ENCODE peak calls at places on chromosomes 1 and 21, in eight cellular contexts. G is naive thymus-derived CD4-positive, alpha-beta T cell; D is smooth muscle cell of the brain vasculature; Y is activated CD4-positive, alpha-beta T cell treated with anti-CD3 and anti-CD28 coated beads, Interleukin-2, amount 50 U/mL, for 1 hour; V is activated naive CD4-positive, alpha-beta T cell treated with anti-CD3 and anti-CD28 coated beads, Interleukin-2, amount 10 ng/mL, durations not matched to agents 7 days and 5 days; U is amniotic stem cell; L is neuronal stem cell; C is H7. W is an unnamed sample.

GRCh38 chr1:19351858-19352257 is 39.7 kb downstream of the SLC66A1 start:
- DNase-seq in G (no peak), D (peak; percentile 52), Y (no peak), V (no peak), U (no peak), L (no peak), C (no peak), W (no peak)

GRCh38 chr1:41517039-41517438 is 32.6 kb upstream of the EDN2 start:
- DNase-seq in G (no peak), D (no peak), Y (no peak), V (no peak), U (no peak), L (no peak), C (no peak), W (no peak)

GRCh38 chr21:33949516-33950424 is 34.2 kb upstream of the ATP5PO start:
- DNase-seq in G (peak; percentile 58), D (no peak), Y (peak; percentile 39), V (peak; percentile 71), U (no peak), L (no peak), C (no peak), W (no peak)

GRCh38 chr1:116538527-116538926 is 32.3 kb downstream of the CD58 start:
- DNase-seq in G (no peak), D (no peak), Y (no peak), V (peak; percentile 49), U (no peak), L (no peak), C (no peak), W (no peak)

GRCh38 chr1:37159102-37159501 is 124.8 kb upstream of the GRIK3 start:
- DNase-seq in G (no peak), D (no peak), Y (no peak), V (no peak), U (no peak), L (no peak), C (no peak), W (no peak)

GRCh38 chr1:225254676-225255075 is 173.2 kb downstream of the LBR start:
- DNase-seq in G (no peak), D (no peak), Y (no peak), V (no peak), U (no peak), L (no peak), C (no peak), W (no peak)

GRCh38 chr1:165633624-165634023 is 2.6 kb downstream of the MGST3 start:
- DNase-seq in G (no peak), D (no peak), Y (no peak), V (no peak), U (peak; percentile 9), L (no peak), C (no peak), W (no peak)

GRCh38 chr1:56584910-56585528 is 5.7 kb upstream of the PLPP3 start:
- DNase-seq in G (no peak), D (no peak), Y (no peak), V (no peak), U (peak; percentile 40), L (peak; percentile 58), C (peak; percentile 34), W (peak; percentile 50)

GRCh38 chr1:98130406-98130805 is 209.6 kb upstream of the DPYD start:
- DNase-seq in G (no peak), D (no peak), Y (no peak), V (no peak), U (no peak), L (no peak), C (no peak), W (no peak)

GRCh38 chr1:218476385-218476784 is 131.2 kb downstream of the TGFB2 start:
- DNase-seq in G (no peak), D (no peak), Y (no peak), V (no peak), U (peak; percentile 57), L (no peak), C (no peak), W (no peak)

GRCh38 chr1:9960705-9961562 is 17.7 kb downstream of the NMNAT1 start:
- DNase-seq in G (no peak), D (no peak), Y (no peak), V (no peak), U (no peak), L (no peak), C (peak; percentile 81), W (no peak)

GRCh38 chr1:54220004-54220811 is 20.2 kb downstream of the MRPL37 start:
- DNase-seq in G (no peak), D (peak; percentile 24), Y (no peak), V (no peak), U (no peak), L (no peak), C (no peak), W (no peak)

GRCh38 chr1:15424146-15424667 is 14.0 kb upstream of the CTRC start:
- DNase-seq in G (no peak), D (no peak), Y (no peak), V (no peak), U (no peak), L (no peak), C (peak; percentile 52), W (peak; percentile 78)

GRCh38 chr1:1599919-1600860 is at the start of gene FNDC10:
- DNase-seq in G (no peak), D (no peak), Y (no peak), V (peak; percentile 38), U (no peak), L (no peak), C (peak; percentile 94), W (no peak)

GRCh38 chr1:20731057-20731991 is 1.2 kb downstream of the SH2D5 start:
- DNase-seq in G (no peak), D (no peak), Y (no peak), V (no peak), U (no peak), L (no peak), C (no peak), W (no peak)

GRCh38 chr1:167708940-167709389 is 12.8 kb upstream of the MPZL1 start:
- DNase-seq in G (no peak), D (no peak), Y (no peak), V (no peak), U (no peak), L (no peak), C (no peak), W (no peak)

GRCh38 chr1:52955129-52955970 is 28.3 kb downstream of the SCP2 start:
- DNase-seq in G (no peak), D (peak; percentile 26), Y (no peak), V (no peak), U (peak; percentile 43), L (no peak), C (no peak), W (peak; percentile 12)

GRCh38 chr1:231315887-231316286 is 21.8 kb downstream of the EXOC8 start:
- DNase-seq in G (no peak), D (no peak), Y (peak; percentile 30), V (peak; percentile 66), U (no peak), L (peak; percentile 12), C (peak; percentile 80), W (peak; percentile 10)

GRCh38 chr1:179166663-179167417 is 62.6 kb downstream of the ABL2 start:
- DNase-seq in G (no peak), D (no peak), Y (no peak), V (no peak), U (no peak), L (no peak), C (no peak), W (no peak)

GRCh38 chr1:37721565-37721964 is 29.2 kb downstream of the CDCA8 start:
- DNase-seq in G (no peak), D (no peak), Y (no peak), V (no peak), U (no peak), L (no peak), C (peak; percentile 62), W (no peak)

GRCh38 chr1:161038523-161039153 is at the start of gene TSTD1:
- DNase-seq in G (peak; percentile 90), D (no peak), Y (peak; percentile 83), V (peak; percentile 91), U (no peak), L (peak; percentile 46), C (peak; percentile 92), W (peak; percentile 76)

GRCh38 chr1:208888376-208888775 is 644.2 kb upstream of the PLXNA2 start:
- DNase-seq in G (no peak), D (no peak), Y (no peak), V (no peak), U (no peak), L (no peak), C (no peak), W (no peak)

GRCh38 chr1:13792429-13792828 is 92.4 kb downstream of the PRDM2 start:
- DNase-seq in G (no peak), D (no peak), Y (no peak), V (no peak), U (no peak), L (no peak), C (no peak), W (no peak)

GRCh38 chr1:18597159-18598042 is 33.2 kb upstream of the PAX7 start:
- DNase-seq in G (peak; percentile 16), D (no peak), Y (peak; percentile 62), V (peak; percentile 66), U (peak; percentile 5), L (peak; percentile 61), C (peak; percentile 84), W (peak; percentile 31)

GRCh38 chr1:240499012-240499411 is 112.9 kb downstream of the GREM2 start:
- DNase-seq in G (no peak), D (no peak), Y (no peak), V (no peak), U (no peak), L (no peak), C (no peak), W (no peak)

GRCh38 chr21:34642211-34643075 is 26.4 kb upstream of the CLIC6 start:
- DNase-seq in G (no peak), D (no peak), Y (no peak), V (no peak), U (no peak), L (no peak), C (no peak), W (no peak)

GRCh38 chr1:31751822-31752241 is 12.3 kb downstream of the ADGRB2 start:
- DNase-seq in G (no peak), D (no peak), Y (no peak), V (no peak), U (no peak), L (no peak), C (no peak), W (no peak)

GRCh38 chr1:181062800-181063428 is 25.6 kb upstream of the IER5 start:
- DNase-seq in G (no peak), D (no peak), Y (no peak), V (peak; percentile 43), U (no peak), L (no peak), C (no peak), W (no peak)

GRCh38 chr1:16068356-16069270 is 4.8 kb downstream of the FAM131C start:
- DNase-seq in G (no peak), D (no peak), Y (no peak), V (no peak), U (no peak), L (no peak), C (no peak), W (no peak)

GRCh38 chr1:69847670-69848069 is 279.9 kb downstream of the LRRC7 start:
- DNase-seq in G (no peak), D (no peak), Y (no peak), V (no peak), U (no peak), L (no peak), C (no peak), W (no peak)

GRCh38 chr1:23657659-23658275 is 33.8 kb upstream of the RPL11 start:
- DNase-seq in G (no peak), D (peak; percentile 31), Y (peak; percentile 30), V (peak; percentile 60), U (no peak), L (peak; percentile 62), C (peak; percentile 86), W (peak; percentile 19)

GRCh38 chr1:37477946-37478345 is 3.6 kb downstream of the ZC3H12A start:
- DNase-seq in G (no peak), D (no peak), Y (no peak), V (no peak), U (no peak), L (no peak), C (peak; percentile 67), W (no peak)

GRCh38 chr1:159171254-159171687 is at the start of gene CADM3:
- DNase-seq in G (no peak), D (no peak), Y (no peak), V (no peak), U (no peak), L (peak; percentile 61), C (peak; percentile 89), W (no peak)